ENCODE peak calls at places on chromosome 22, in five cellular contexts. X, W, D, J and L are unnamed samples.

GRCh38 chr22:17974087-17974486 is 50.3 kb downstream of the MICAL3 start:
- DNase-seq in X (no peak), W (no peak), D (no peak), J (no peak), L (no peak)

GRCh38 chr22:30754521-30754920 is 59.8 kb downstream of the OSBP2 start:
- DNase-seq in X (no peak), W (no peak), D (no peak), J (no peak), L (no peak)

GRCh38 chr22:46660604-46661201 is 40.5 kb downstream of the GRAMD4 start:
- DNase-seq in X (peak), W (no peak), D (no peak), J (peak), L (no peak)

GRCh38 chr22:43289976-43290663 is 53.1 kb downstream of the SCUBE1 start:
- DNase-seq in X (no peak), W (no peak), D (peak), J (no peak), L (peak)

GRCh38 chr22:48072777-48073176 is 1310.3 kb downstream of the TBC1D22A start:
- DNase-seq in X (no peak), W (no peak), D (no peak), J (no peak), L (no peak)

GRCh38 chr22:43110927-43111623 is 525 bp downstream of the BIK start:
- DNase-seq in X (peak), W (no peak), D (peak), J (peak), L (no peak)

GRCh38 chr22:46133588-46133855 is 16.8 kb upstream of the PPARA start:
- DNase-seq in X (no peak), W (no peak), D (no peak), J (no peak), L (no peak)

GRCh38 chr22:32555546-32555945 is 80.9 kb downstream of the FBXO7 start:
- DNase-seq in X (no peak), W (no peak), D (no peak), J (no peak), L (no peak)

GRCh38 chr22:21444701-21445436 is 22.3 kb upstream of the TMEM191C start:
- DNase-seq in X (no peak), W (peak), D (no peak), J (peak), L (peak)

GRCh38 chr22:42188808-42189447 is 58.3 kb upstream of the CYP2D6 start:
- DNase-seq in X (no peak), W (no peak), D (no peak), J (no peak), L (no peak)

GRCh38 chr22:49009359-49010063 is 818.2 kb downstream of the BRD1 start:
- DNase-seq in X (no peak), W (no peak), D (peak), J (no peak), L (no peak)

GRCh38 chr22:45516923-45517675 is 14.4 kb downstream of the FBLN1 start:
- DNase-seq in X (no peak), W (no peak), D (no peak), J (peak), L (no peak)

GRCh38 chr22:47610281-47610680 is 847.8 kb downstream of the TBC1D22A start:
- DNase-seq in X (no peak), W (no peak), D (no peak), J (no peak), L (no peak)

GRCh38 chr22:42780070-42780540 is 59.4 kb upstream of the A4GALT start:
- DNase-seq in X (peak), W (peak), D (peak), J (peak), L (no peak)

GRCh38 chr22:46067159-46068111 is 82.9 kb upstream of the PPARA start:
- DNase-seq in X (peak), W (peak), D (peak), J (peak), L (peak)

GRCh38 chr22:30827646-30828045 is 133.0 kb downstream of the OSBP2 start:
- DNase-seq in X (no peak), W (no peak), D (no peak), J (no peak), L (no peak)

GRCh38 chr22:31616315-31616980 is 45.6 kb downstream of the PISD start:
- DNase-seq in X (no peak), W (no peak), D (peak), J (no peak), L (no peak)

GRCh38 chr22:49826603-49827306 is 918 bp downstream of the BRD1 start:
- DNase-seq in X (peak), W (peak), D (peak), J (peak), L (no peak)

GRCh38 chr22:17159504-17159951 is 451 bp upstream of the HDHD5 start:
- DNase-seq in X (peak), W (peak), D (peak), J (peak), L (peak)

GRCh38 chr22:46726066-46726985 is 11.7 kb downstream of the CERK start:
- DNase-seq in X (no peak), W (no peak), D (no peak), J (peak), L (no peak)

GRCh38 chr22:42035256-42035655 is 35.4 kb downstream of the NAGA start:
- DNase-seq in X (no peak), W (no peak), D (no peak), J (no peak), L (no peak)

GRCh38 chr22:27726726-27727449 is 74.7 kb downstream of the MN1 start:
- DNase-seq in X (no peak), W (peak), D (peak), J (no peak), L (no peak)

GRCh38 chr22:20531404-20532181 is 24.2 kb downstream of the MED15 start:
- DNase-seq in X (peak), W (peak), D (peak), J (peak), L (no peak)

GRCh38 chr22:45124176-45124857 is 39.4 kb upstream of the NUP50 start:
- DNase-seq in X (no peak), W (no peak), D (no peak), J (no peak), L (no peak)

GRCh38 chr22:32649515-32650200 is 151.8 kb upstream of the TIMP3 start:
- DNase-seq in X (no peak), W (no peak), D (no peak), J (no peak), L (no peak)

GRCh38 chr22:20084547-20085413 is 4.7 kb downstream of the DGCR8 start:
- DNase-seq in X (no peak), W (no peak), D (no peak), J (peak), L (no peak)

GRCh38 chr22:22408731-22409696 is 99.5 kb downstream of the ZNF280B start:
- DNase-seq in X (no peak), W (no peak), D (peak), J (peak), L (peak)

GRCh38 chr22:22937894-22938480 is 50.4 kb downstream of the IGLL5 start:
- DNase-seq in X (no peak), W (no peak), D (no peak), J (no peak), L (no peak)

GRCh38 chr22:20554824-20555223 is 47.4 kb downstream of the MED15 start:
- DNase-seq in X (no peak), W (no peak), D (no peak), J (no peak), L (no peak)

GRCh38 chr22:25452116-25452700 is 112.3 kb upstream of the GRK3 start:
- DNase-seq in X (no peak), W (no peak), D (no peak), J (no peak), L (no peak)

GRCh38 chr22:42065408-42066132 is 5.0 kb downstream of the NAGA start:
- DNase-seq in X (no peak), W (no peak), D (no peak), J (no peak), L (no peak)

GRCh38 chr22:49016909-49017768 is 810.5 kb downstream of the BRD1 start:
- DNase-seq in X (peak), W (no peak), D (peak), J (no peak), L (peak)

GRCh38 chr22:28774378-28774777 is 1.9 kb downstream of the CCDC117 start:
- DNase-seq in X (no peak), W (no peak), D (no peak), J (no peak), L (no peak)

GRCh38 chr22:28773461-28773867 is 969 bp downstream of the CCDC117 start:
- DNase-seq in X (no peak), W (no peak), D (no peak), J (no peak), L (no peak)

GRCh38 chr22:28769394-28770085 is 3.0 kb upstream of the CCDC117 start:
- DNase-seq in X (no peak), W (no peak), D (no peak), J (no peak), L (no peak)

GRCh38 chr22:28771195-28771791 is 1.2 kb upstream of the CCDC117 start:
- DNase-seq in X (no peak), W (no peak), D (no peak), J (no peak), L (no peak)

DNA sequence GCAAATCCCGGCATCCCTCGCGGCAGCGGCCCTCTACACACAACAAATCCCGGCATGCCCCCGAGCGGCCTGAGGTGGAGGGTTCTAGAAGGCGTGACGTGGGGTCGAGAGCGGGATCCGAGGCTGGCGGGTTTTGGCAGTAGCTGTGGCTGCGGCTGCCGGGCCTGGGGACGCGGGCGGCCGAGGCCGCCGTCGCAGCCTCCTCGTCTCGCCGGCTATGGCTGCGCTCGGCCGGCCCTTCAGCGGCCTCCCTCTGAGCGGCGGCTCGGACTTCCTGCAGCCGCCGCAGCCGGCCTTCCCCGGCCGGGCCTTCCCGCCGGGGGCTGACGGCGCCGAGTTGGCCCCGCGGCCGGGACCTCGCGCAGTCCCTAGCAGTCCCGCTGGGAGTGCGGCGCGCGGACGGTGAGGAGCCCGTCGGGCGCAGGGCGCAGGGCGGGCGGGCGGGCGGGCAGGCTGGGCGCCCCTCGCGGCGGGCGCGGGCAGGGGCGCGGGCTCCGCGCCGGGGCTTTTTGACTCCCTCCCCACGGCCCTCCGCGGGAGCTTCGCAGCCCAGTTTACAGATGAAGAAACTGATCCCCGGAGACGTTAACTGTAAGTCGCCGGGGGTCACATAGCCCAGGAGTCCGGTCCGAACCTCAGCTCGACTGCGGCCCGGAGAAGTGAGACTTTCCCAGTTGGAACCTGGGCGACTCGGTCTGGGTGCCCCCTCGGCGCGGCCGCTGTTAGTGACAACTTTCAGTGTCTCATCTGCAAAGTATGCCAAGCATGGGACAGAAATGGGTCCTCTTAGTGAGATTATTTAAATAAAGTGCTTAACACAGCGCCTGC is at the start of gene CCDC117:
- DNase-seq in X (peak), W (peak), D (peak), J (peak), L (peak)
- TF ChIP-seq POLR2A in X (peak), W (peak), D (peak), J (peak), L (peak)

GRCh38 chr22:39241632-39242388 is 3.0 kb downstream of the PDGFB start:
- DNase-seq in X (no peak), W (no peak), D (no peak), J (peak), L (no peak)
- H3K27ac ChIP-seq in X (peak), W (peak), D (peak), J (peak), L (peak)

DNA sequence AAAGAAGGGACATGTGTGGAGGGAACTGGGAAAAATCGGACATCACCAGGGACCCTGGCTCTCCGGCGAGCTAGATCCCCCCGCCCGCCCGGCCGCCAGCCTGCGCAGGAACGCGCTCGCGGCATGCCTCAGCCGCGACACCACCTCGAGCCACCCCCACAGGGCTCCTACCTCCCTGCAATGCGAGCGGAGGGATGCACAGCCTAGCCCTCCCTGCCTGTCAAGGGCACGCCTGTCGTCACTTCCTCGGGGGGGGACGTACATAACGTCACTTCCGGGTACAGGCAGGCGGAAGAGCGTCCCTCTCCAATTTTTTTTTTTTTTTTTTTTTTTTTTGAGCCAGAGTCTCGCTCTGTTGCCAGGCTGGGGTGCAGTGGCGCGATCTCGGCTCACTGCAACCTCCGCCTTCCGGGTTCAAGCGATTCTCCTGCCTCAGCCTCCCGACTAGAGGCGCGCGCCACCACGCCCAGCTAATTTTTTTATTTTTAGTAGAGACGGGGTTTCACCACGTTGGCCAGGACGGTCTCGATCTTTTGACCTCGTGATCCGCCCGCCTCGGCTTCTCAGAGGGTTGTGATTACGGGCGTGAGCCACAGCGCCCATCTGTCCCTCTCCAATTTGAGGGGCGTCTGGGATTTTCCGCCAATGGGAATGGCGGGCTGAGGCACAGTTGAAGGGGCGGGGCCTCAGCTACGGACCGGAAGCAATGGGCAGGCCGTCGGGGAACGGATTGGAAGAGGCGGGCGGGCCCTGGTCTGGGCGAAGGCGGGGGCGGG is at the start of gene TXN2:
- DNase-seq in X (peak), W (peak), D (peak), J (peak), L (peak)
- TF ChIP-seq POLR2A in X (peak), W (no peak), D (peak), J (peak), L (peak)

GRCh38 chr22:24291538-24292201 is 21.0 kb downstream of the SPECC1L start:
- DNase-seq in X (no peak), W (no peak), D (no peak), J (no peak), L (no peak)

GRCh38 chr22:24289138-24289537 is 18.5 kb downstream of the SPECC1L start:
- DNase-seq in X (no peak), W (no peak), D (no peak), J (no peak), L (no peak)

GRCh38 chr22:24285245-24285644 is 14.6 kb downstream of the SPECC1L start:
- DNase-seq in X (no peak), W (no peak), D (no peak), J (no peak), L (no peak)

GRCh38 chr22:24284747-24285203 is 14.1 kb downstream of the SPECC1L start:
- DNase-seq in X (no peak), W (no peak), D (no peak), J (no peak), L (no peak)

DNA sequence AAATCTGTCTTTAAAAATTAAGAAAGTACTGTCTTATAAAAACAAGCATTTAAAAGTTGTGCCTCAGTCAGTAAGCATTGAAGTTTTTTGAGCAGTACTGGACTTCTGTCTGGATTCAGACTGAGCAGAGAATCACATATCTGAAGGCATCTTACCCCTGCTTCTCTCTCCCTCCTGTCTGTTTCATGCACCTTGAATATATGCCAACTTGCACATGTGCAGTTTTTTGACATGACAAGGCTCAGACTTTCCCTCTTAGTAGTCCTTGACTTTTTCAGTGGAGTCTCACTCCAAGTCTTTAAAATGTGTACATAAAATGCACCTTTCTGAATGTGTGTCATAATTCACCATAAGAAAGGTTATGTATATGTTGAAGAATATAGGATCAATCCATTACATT is 19.8 kb downstream of the SPECC1L start:
- DNase-seq in X (no peak), W (no peak), D (no peak), J (no peak), L (no peak)
- H3K27ac ChIP-seq in X (peak), W (peak), D (peak), J (no peak), L (peak)

GRCh38 chr22:39839917-39840510 is 53.5 kb downstream of the ENTHD1 start:
- DNase-seq in X (no peak), W (no peak), D (no peak), J (no peak), L (no peak)
- TF ChIP-seq POLR2A in X (no peak), W (no peak), D (no peak), J (no peak), L (no peak)

GRCh38 chr22:26610983-26611382 is 6.8 kb downstream of the CRYBB1 start:
- DNase-seq in X (no peak), W (no peak), D (no peak), J (no peak), L (no peak)

GRCh38 chr22:26615149-26615548 is 2.7 kb downstream of the CRYBB1 start:
- DNase-seq in X (no peak), W (no peak), D (no peak), J (no peak), L (no peak)

GRCh38 chr22:26610072-26610958 is 7.5 kb downstream of the CRYBB1 start:
- DNase-seq in X (no peak), W (peak), D (no peak), J (peak), L (no peak)

GRCh38 chr22:26615830-26616435 is 1.9 kb downstream of the CRYBB1 start:
- DNase-seq in X (no peak), W (no peak), D (no peak), J (no peak), L (no peak)

GRCh38 chr22:26612652-26613051 is 5.2 kb downstream of the CRYBB1 start:
- DNase-seq in X (no peak), W (no peak), D (no peak), J (no peak), L (no peak)
- H3K27ac ChIP-seq in X (no peak), W (no peak), D (no peak), J (no peak), L (no peak)

GRCh38 chr22:39663751-39664150 is 93.2 kb downstream of the CACNA1I start:
- DNase-seq in X (peak), W (no peak), D (no peak), J (no peak), L (no peak)
- TF ChIP-seq POLR2A in X (no peak), W (no peak), D (no peak), J (no peak), L (no peak)

GRCh38 chr22:24289781-24290181 is 19.1 kb downstream of the SPECC1L start:
- DNase-seq in X (no peak), W (no peak), D (no peak), J (no peak), L (no peak)
- H3K27ac ChIP-seq in X (peak), W (peak), D (peak), J (peak), L (peak)